ENCODE peak calls at places on chromosome 16, in ten cellular contexts. One of them, this sample, is unnamed.

GRCh38 chr16:35210681-35211433 is 1751.4 kb downstream of the TP53TG3F start:
- DNase-seq in GM12878: no peak
- DNase-seq in A673: no peak
- DNase-seq in HCT116: no peak
- DNase-seq in upper lobe of right lung: no peak
- DNase-seq in DND-41: no peak
- DNase-seq in left ventricle myocardium inferior: no peak
- DNase-seq in psoas muscle: no peak
- DNase-seq in adrenal gland: no peak
- DNase-seq in thyroid gland: no peak
- DNase-seq in this sample: no peak

GRCh38 chr16:30092373-30093010 is 768 bp upstream of the TBX6 start:
- DNase-seq in GM12878: peak; percentile 93
- DNase-seq in left ventricle myocardium inferior: peak; percentile 75
- DNase-seq in HCT116: peak; percentile 56
- DNase-seq in DND-41: peak; percentile 72
- DNase-seq in A673: peak; percentile 81
- DNase-seq in thyroid gland: peak; percentile 66
- DNase-seq in upper lobe of right lung: peak; percentile 92
- DNase-seq in psoas muscle: peak; percentile 83
- DNase-seq in adrenal gland: peak; percentile 83
- DNase-seq in this sample: peak; percentile 68

GRCh38 chr16:8861563-8862308 is 7.1 kb downstream of the CARHSP1 start:
- DNase-seq in adrenal gland: peak; percentile 74
- DNase-seq in upper lobe of right lung: no peak
- DNase-seq in A673: no peak
- DNase-seq in HCT116: no peak
- DNase-seq in DND-41: no peak
- DNase-seq in thyroid gland: no peak
- DNase-seq in psoas muscle: peak; percentile 57
- DNase-seq in GM12878: no peak
- DNase-seq in left ventricle myocardium inferior: peak; percentile 64
- DNase-seq in this sample: no peak

GRCh38 chr16:14003119-14003570 is 68.0 kb upstream of the MRTFB start:
- DNase-seq in upper lobe of right lung: peak; percentile 88
- DNase-seq in thyroid gland: peak; percentile 35
- DNase-seq in GM12878: no peak
- DNase-seq in psoas muscle: peak; percentile 65
- DNase-seq in left ventricle myocardium inferior: peak; percentile 61
- DNase-seq in adrenal gland: peak; percentile 80
- DNase-seq in DND-41: no peak
- DNase-seq in HCT116: no peak
- DNase-seq in A673: peak; percentile 87
- DNase-seq in this sample: no peak

GRCh38 chr16:87705780-87706277 is 60.0 kb downstream of the KLHDC4 start:
- DNase-seq in left ventricle myocardium inferior: no peak
- DNase-seq in adrenal gland: no peak
- DNase-seq in GM12878: no peak
- DNase-seq in upper lobe of right lung: peak; percentile 77
- DNase-seq in psoas muscle: no peak
- DNase-seq in thyroid gland: peak; percentile 64
- DNase-seq in HCT116: no peak
- DNase-seq in DND-41: no peak
- DNase-seq in A673: no peak
- DNase-seq in this sample: no peak

GRCh38 chr16:87445486-87445885 is 47.3 kb downstream of the ZCCHC14 start:
- DNase-seq in thyroid gland: no peak
- DNase-seq in A673: no peak
- DNase-seq in adrenal gland: no peak
- DNase-seq in upper lobe of right lung: no peak
- DNase-seq in GM12878: no peak
- DNase-seq in left ventricle myocardium inferior: no peak
- DNase-seq in psoas muscle: no peak
- DNase-seq in DND-41: no peak
- DNase-seq in HCT116: no peak
- DNase-seq in this sample: no peak

GRCh38 chr16:23124315-23124714 is 24.9 kb downstream of the USP31 start:
- DNase-seq in psoas muscle: peak; percentile 24
- DNase-seq in DND-41: no peak
- DNase-seq in left ventricle myocardium inferior: no peak
- DNase-seq in HCT116: no peak
- DNase-seq in A673: peak; percentile 71
- DNase-seq in thyroid gland: no peak
- DNase-seq in upper lobe of right lung: no peak
- DNase-seq in GM12878: no peak
- DNase-seq in adrenal gland: peak; percentile 52
- DNase-seq in this sample: no peak

GRCh38 chr16:80612461-80613017 is 71.7 kb downstream of the DYNLRB2 start:
- DNase-seq in DND-41: no peak
- DNase-seq in A673: no peak
- DNase-seq in GM12878: no peak
- DNase-seq in left ventricle myocardium inferior: no peak
- DNase-seq in upper lobe of right lung: no peak
- DNase-seq in thyroid gland: no peak
- DNase-seq in adrenal gland: no peak
- DNase-seq in psoas muscle: no peak
- DNase-seq in HCT116: no peak
- DNase-seq in this sample: no peak

GRCh38 chr16:12255919-12256665 is 279.6 kb downstream of the SNX29 start:
- DNase-seq in psoas muscle: no peak
- DNase-seq in DND-41: no peak
- DNase-seq in adrenal gland: no peak
- DNase-seq in left ventricle myocardium inferior: no peak
- DNase-seq in A673: no peak
- DNase-seq in upper lobe of right lung: no peak
- DNase-seq in GM12878: no peak
- DNase-seq in HCT116: no peak
- DNase-seq in thyroid gland: no peak
- DNase-seq in this sample: no peak

GRCh38 chr16:1775846-1776671 is 3.1 kb upstream of the MRPS34 start:
- DNase-seq in HCT116: no peak
- DNase-seq in thyroid gland: no peak
- DNase-seq in A673: no peak
- DNase-seq in left ventricle myocardium inferior: no peak
- DNase-seq in GM12878: no peak
- DNase-seq in DND-41: no peak
- DNase-seq in upper lobe of right lung: no peak
- DNase-seq in psoas muscle: peak; percentile 19
- DNase-seq in adrenal gland: no peak
- DNase-seq in this sample: no peak

GRCh38 chr16:73523209-73523608 is 475.3 kb upstream of the ZFHX3 start:
- DNase-seq in GM12878: no peak
- DNase-seq in upper lobe of right lung: no peak
- DNase-seq in thyroid gland: no peak
- DNase-seq in DND-41: no peak
- DNase-seq in psoas muscle: no peak
- DNase-seq in adrenal gland: no peak
- DNase-seq in A673: no peak
- DNase-seq in left ventricle myocardium inferior: no peak
- DNase-seq in HCT116: no peak
- DNase-seq in this sample: no peak

GRCh38 chr16:8675183-8676159 is 1.1 kb downstream of the ABAT start:
- DNase-seq in thyroid gland: peak; percentile 44
- DNase-seq in DND-41: peak; percentile 56
- DNase-seq in adrenal gland: no peak
- DNase-seq in HCT116: no peak
- DNase-seq in A673: peak; percentile 29
- DNase-seq in upper lobe of right lung: no peak
- DNase-seq in left ventricle myocardium inferior: no peak
- DNase-seq in psoas muscle: no peak
- DNase-seq in GM12878: no peak
- DNase-seq in this sample: peak; percentile 21

GRCh38 chr16:57475711-57476339 is 10.5 kb downstream of the DOK4 start:
- DNase-seq in left ventricle myocardium inferior: no peak
- DNase-seq in A673: peak; percentile 49
- DNase-seq in HCT116: peak; percentile 24
- DNase-seq in psoas muscle: no peak
- DNase-seq in DND-41: peak; percentile 71
- DNase-seq in GM12878: no peak
- DNase-seq in adrenal gland: peak; percentile 48
- DNase-seq in upper lobe of right lung: peak; percentile 81
- DNase-seq in thyroid gland: peak; percentile 38
- DNase-seq in this sample: peak; percentile 80

GRCh38 chr16:59320657-59321056 is 586.5 kb upstream of the GOT2 start:
- DNase-seq in psoas muscle: no peak
- DNase-seq in DND-41: no peak
- DNase-seq in adrenal gland: no peak
- DNase-seq in upper lobe of right lung: no peak
- DNase-seq in HCT116: no peak
- DNase-seq in A673: no peak
- DNase-seq in GM12878: no peak
- DNase-seq in thyroid gland: no peak
- DNase-seq in left ventricle myocardium inferior: no peak
- DNase-seq in this sample: no peak

GRCh38 chr16:69107311-69107962 is 2.0 kb downstream of the HAS3 start:
- DNase-seq in adrenal gland: no peak
- DNase-seq in HCT116: no peak
- DNase-seq in A673: peak; percentile 44
- DNase-seq in thyroid gland: peak; percentile 60
- DNase-seq in upper lobe of right lung: peak; percentile 80
- DNase-seq in DND-41: no peak
- DNase-seq in GM12878: no peak
- DNase-seq in left ventricle myocardium inferior: peak; percentile 40
- DNase-seq in psoas muscle: peak; percentile 33
- DNase-seq in this sample: no peak

GRCh38 chr16:69108069-69108904 is 2.8 kb downstream of the HAS3 start:
- DNase-seq in thyroid gland: no peak
- DNase-seq in A673: no peak
- DNase-seq in GM12878: no peak
- DNase-seq in adrenal gland: no peak
- DNase-seq in DND-41: no peak
- DNase-seq in HCT116: no peak
- DNase-seq in psoas muscle: no peak
- DNase-seq in upper lobe of right lung: peak; percentile 63
- DNase-seq in left ventricle myocardium inferior: no peak
- DNase-seq in this sample: no peak

GRCh38 chr16:69109486-69110270 is 4.2 kb downstream of the HAS3 start:
- DNase-seq in HCT116: no peak
- DNase-seq in left ventricle myocardium inferior: no peak
- DNase-seq in adrenal gland: no peak
- DNase-seq in psoas muscle: no peak
- DNase-seq in upper lobe of right lung: peak; percentile 62
- DNase-seq in A673: no peak
- DNase-seq in GM12878: no peak
- DNase-seq in DND-41: no peak
- DNase-seq in thyroid gland: no peak
- DNase-seq in this sample: no peak

GRCh38 chr16:69110406-69110805 is 5.0 kb downstream of the HAS3 start:
- DNase-seq in left ventricle myocardium inferior: no peak
- DNase-seq in HCT116: no peak
- DNase-seq in A673: no peak
- DNase-seq in DND-41: no peak
- DNase-seq in GM12878: no peak
- DNase-seq in thyroid gland: no peak
- DNase-seq in upper lobe of right lung: peak; percentile 15
- DNase-seq in psoas muscle: no peak
- DNase-seq in adrenal gland: no peak
- DNase-seq in this sample: no peak

DNA sequence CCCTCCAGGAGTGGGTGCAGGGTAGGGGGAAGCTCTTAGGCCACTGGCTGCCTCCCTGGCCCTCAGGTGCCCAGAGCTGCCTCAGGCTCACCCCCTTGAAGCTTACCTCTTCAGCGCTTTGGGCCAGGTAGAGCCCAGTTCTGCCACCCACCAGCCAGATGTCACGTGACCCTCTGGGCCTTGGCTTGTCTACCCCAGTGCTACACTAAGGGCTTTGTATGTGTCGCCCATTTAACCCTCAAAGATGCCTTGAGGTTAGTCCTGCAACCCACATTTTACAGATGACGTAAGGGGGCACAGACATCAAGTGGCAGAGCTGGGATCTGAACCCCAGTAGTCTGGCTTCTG is 3.4 kb downstream of the HAS3 start:
- DNase-seq in DND-41: no peak
- DNase-seq in thyroid gland: no peak
- DNase-seq in adrenal gland: no peak
- DNase-seq in upper lobe of right lung: peak; percentile 45
- DNase-seq in left ventricle myocardium inferior: no peak
- DNase-seq in GM12878: no peak
- DNase-seq in HCT116: no peak
- DNase-seq in psoas muscle: no peak
- DNase-seq in A673: no peak
- DNase-seq in this sample: no peak
- H3K4me1 ChIP-seq in DND-41: peaks cover 18% of the 10 kb centered on the region
- H3K4me1 ChIP-seq in thyroid gland: peaks cover 39% of the 10 kb centered on the region
- H3K4me1 ChIP-seq in adrenal gland: peaks cover 14% of the 10 kb centered on the region
- H3K4me1 ChIP-seq in upper lobe of right lung: peaks cover 33% of the 10 kb centered on the region
- H3K4me1 ChIP-seq in left ventricle myocardium inferior: peaks cover 52% of the 10 kb centered on the region
- H3K4me1 ChIP-seq in GM12878: peaks cover 6% of the 10 kb centered on the region
- H3K4me1 ChIP-seq in HCT116: peaks cover 21% of the 10 kb centered on the region
- H3K4me1 ChIP-seq in psoas muscle: peaks cover 19% of the 10 kb centered on the region
- H3K4me1 ChIP-seq in A673: peaks cover 8% of the 10 kb centered on the region
- H3K4me1 ChIP-seq in this sample: peaks cover 26% of the 10 kb centered on the region

GRCh38 chr16:567362-568256 is 804 bp downstream of the NHLRC4 start:
- DNase-seq in adrenal gland: no peak
- DNase-seq in thyroid gland: no peak
- DNase-seq in GM12878: no peak
- DNase-seq in psoas muscle: no peak
- DNase-seq in upper lobe of right lung: no peak
- DNase-seq in HCT116: no peak
- DNase-seq in left ventricle myocardium inferior: no peak
- DNase-seq in DND-41: no peak
- DNase-seq in A673: no peak
- DNase-seq in this sample: no peak
- H3K27ac ChIP-seq in adrenal gland: peak overlapping the region; percentile 77
- H3K27ac ChIP-seq in thyroid gland: no peak overlapping the region
- H3K27ac ChIP-seq in GM12878: peak overlapping the region; percentile 79
- H3K27ac ChIP-seq in psoas muscle: no peak overlapping the region
- H3K27ac ChIP-seq in upper lobe of right lung: peak overlapping the region; percentile 28
- H3K27ac ChIP-seq in HCT116: no peak overlapping the region
- H3K27ac ChIP-seq in left ventricle myocardium inferior: peak overlapping the region; percentile 80
- H3K27ac ChIP-seq in DND-41: peak overlapping the region; percentile 54
- H3K27ac ChIP-seq in A673: peak overlapping the region; percentile 50
- H3K27ac ChIP-seq in this sample: peak overlapping the region; percentile 40

DNA sequence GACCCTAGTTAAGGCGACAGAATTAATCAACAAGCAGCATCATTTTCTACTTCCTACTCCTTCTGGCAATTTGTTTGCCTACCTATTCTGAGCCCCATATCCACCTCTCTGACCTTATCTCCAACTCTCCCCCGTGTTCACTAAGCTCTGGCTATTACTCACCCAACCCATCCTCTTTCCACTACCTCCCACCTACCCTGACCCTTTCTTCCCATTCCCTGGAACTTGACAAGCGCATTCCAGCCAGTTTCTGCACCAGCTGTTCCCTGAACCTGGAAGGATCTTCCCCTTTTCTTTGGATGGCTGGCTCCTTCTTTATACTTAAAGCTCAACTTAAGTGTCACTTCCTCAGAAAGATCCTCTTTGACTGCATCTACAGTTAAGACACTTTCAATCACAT is 2.3 kb downstream of the DCUN1D3 start:
- DNase-seq in thyroid gland: no peak
- DNase-seq in HCT116: no peak
- DNase-seq in A673: no peak
- DNase-seq in psoas muscle: no peak
- DNase-seq in DND-41: no peak
- DNase-seq in adrenal gland: no peak
- DNase-seq in upper lobe of right lung: no peak
- DNase-seq in left ventricle myocardium inferior: no peak
- DNase-seq in GM12878: no peak
- DNase-seq in this sample: no peak
- H3K4me3 ChIP-seq in thyroid gland: no peak overlapping the region
- H3K4me3 ChIP-seq in HCT116: no peak overlapping the region
- H3K4me3 ChIP-seq in A673: no peak overlapping the region
- H3K4me3 ChIP-seq in psoas muscle: peak overlapping the region; percentile 91
- H3K4me3 ChIP-seq in DND-41: no peak overlapping the region
- H3K4me3 ChIP-seq in adrenal gland: peak overlapping the region; percentile 68
- H3K4me3 ChIP-seq in upper lobe of right lung: peak overlapping the region; percentile 91
- H3K4me3 ChIP-seq in left ventricle myocardium inferior: peak overlapping the region; percentile 92
- H3K4me3 ChIP-seq in GM12878: no peak overlapping the region
- H3K4me3 ChIP-seq in this sample: no peak overlapping the region

GRCh38 chr16:727291-727977 is 528 bp downstream of the HAGHL start:
- DNase-seq in left ventricle myocardium inferior: no peak
- DNase-seq in A673: no peak
- DNase-seq in adrenal gland: no peak
- DNase-seq in GM12878: no peak
- DNase-seq in psoas muscle: no peak
- DNase-seq in thyroid gland: no peak
- DNase-seq in upper lobe of right lung: no peak
- DNase-seq in DND-41: no peak
- DNase-seq in HCT116: no peak
- DNase-seq in this sample: no peak
- H3K4me1 ChIP-seq in left ventricle myocardium inferior: peaks cover 27% of the 10 kb centered on the region
- H3K4me1 ChIP-seq in A673: peaks cover 10% of the 10 kb centered on the region
- H3K4me1 ChIP-seq in adrenal gland: peaks cover 19% of the 10 kb centered on the region
- H3K4me1 ChIP-seq in GM12878: peaks cover 13% of the 10 kb centered on the region
- H3K4me1 ChIP-seq in psoas muscle: peaks cover 8% of the 10 kb centered on the region
- H3K4me1 ChIP-seq in thyroid gland: peaks cover 24% of the 10 kb centered on the region
- H3K4me1 ChIP-seq in upper lobe of right lung: peaks cover 20% of the 10 kb centered on the region
- H3K4me1 ChIP-seq in DND-41: peaks cover 14% of the 10 kb centered on the region
- H3K4me1 ChIP-seq in HCT116: peaks cover 5% of the 10 kb centered on the region
- H3K4me1 ChIP-seq in this sample: peaks cover 19% of the 10 kb centered on the region

This sample was measured in CD8-positive, alpha-beta T cell.